ENCODE peak calls at places on chromosome 11, in seven cellular contexts. One of them, this sample, is unnamed.

GRCh38 chr11:90851196-90851595 is 628.3 kb upstream of the CHORDC1 start:
- DNase-seq in endothelial cell: no peak
- DNase-seq in type B pancreatic cell: no peak
- DNase-seq in A549: no peak
- DNase-seq in cardiac muscle cell: no peak
- DNase-seq in AG09309: no peak
- DNase-seq in mesothelial cell of epicardium: no peak
- DNase-seq in this sample: no peak

GRCh38 chr11:9265211-9266131 is at the start of gene DENND5A:
- DNase-seq in mesothelial cell of epicardium: peak; percentile 77
- DNase-seq in A549: peak; percentile 98
- DNase-seq in type B pancreatic cell: peak; percentile 82
- DNase-seq in cardiac muscle cell: peak; percentile 91
- DNase-seq in AG09309: peak; percentile 35
- DNase-seq in endothelial cell: peak; percentile 86
- DNase-seq in this sample: peak; percentile 92

GRCh38 chr11:73996161-73996747 is 12.6 kb downstream of the UCP3 start:
- DNase-seq in A549: no peak
- DNase-seq in mesothelial cell of epicardium: no peak
- DNase-seq in endothelial cell: no peak
- DNase-seq in cardiac muscle cell: no peak
- DNase-seq in type B pancreatic cell: no peak
- DNase-seq in AG09309: no peak
- DNase-seq in this sample: no peak

GRCh38 chr11:85663781-85664560 is 958 bp downstream of the CREBZF start:
- DNase-seq in type B pancreatic cell: peak; percentile 78
- DNase-seq in endothelial cell: peak; percentile 71
- DNase-seq in cardiac muscle cell: peak; percentile 53
- DNase-seq in mesothelial cell of epicardium: peak; percentile 76
- DNase-seq in A549: peak; percentile 52
- DNase-seq in AG09309: no peak
- DNase-seq in this sample: peak; percentile 83

GRCh38 chr11:444397-445144 is 2.8 kb upstream of the ANO9 start:
- DNase-seq in A549: no peak
- DNase-seq in AG09309: no peak
- DNase-seq in type B pancreatic cell: no peak
- DNase-seq in cardiac muscle cell: peak; percentile 50
- DNase-seq in endothelial cell: no peak
- DNase-seq in mesothelial cell of epicardium: no peak
- DNase-seq in this sample: no peak

GRCh38 chr11:67268036-67268683 is 1.9 kb downstream of the GRK2 start:
- DNase-seq in type B pancreatic cell: no peak
- DNase-seq in A549: no peak
- DNase-seq in mesothelial cell of epicardium: no peak
- DNase-seq in AG09309: no peak
- DNase-seq in endothelial cell: no peak
- DNase-seq in cardiac muscle cell: no peak
- DNase-seq in this sample: peak; percentile 92

GRCh38 chr11:26842458-26842841 is 120.6 kb upstream of the SLC5A12 start:
- DNase-seq in type B pancreatic cell: no peak
- DNase-seq in mesothelial cell of epicardium: no peak
- DNase-seq in A549: no peak
- DNase-seq in cardiac muscle cell: peak; percentile 75
- DNase-seq in endothelial cell: no peak
- DNase-seq in AG09309: no peak
- DNase-seq in this sample: no peak

GRCh38 chr11:8671242-8671641 is 11.2 kb downstream of the TRIM66 start:
- DNase-seq in mesothelial cell of epicardium: no peak
- DNase-seq in type B pancreatic cell: no peak
- DNase-seq in cardiac muscle cell: peak; percentile 94
- DNase-seq in endothelial cell: peak; percentile 15
- DNase-seq in AG09309: peak; percentile 90
- DNase-seq in A549: no peak
- DNase-seq in this sample: no peak

GRCh38 chr11:1237128-1237580 is 14.3 kb downstream of the MUC5B start:
- DNase-seq in AG09309: no peak
- DNase-seq in cardiac muscle cell: no peak
- DNase-seq in mesothelial cell of epicardium: no peak
- DNase-seq in type B pancreatic cell: no peak
- DNase-seq in endothelial cell: no peak
- DNase-seq in A549: no peak
- DNase-seq in this sample: no peak

GRCh38 chr11:39678996-39679395 is 1780.5 kb downstream of the LRRC4C start:
- DNase-seq in AG09309: no peak
- DNase-seq in endothelial cell: no peak
- DNase-seq in type B pancreatic cell: no peak
- DNase-seq in A549: no peak
- DNase-seq in mesothelial cell of epicardium: no peak
- DNase-seq in cardiac muscle cell: no peak
- DNase-seq in this sample: no peak

GRCh38 chr11:15145151-15145550 is 30.4 kb downstream of the INSC start:
- DNase-seq in mesothelial cell of epicardium: no peak
- DNase-seq in A549: no peak
- DNase-seq in endothelial cell: no peak
- DNase-seq in type B pancreatic cell: no peak
- DNase-seq in AG09309: no peak
- DNase-seq in cardiac muscle cell: no peak
- DNase-seq in this sample: no peak

GRCh38 chr11:107183963-107184362 is 165.7 kb upstream of the GUCY1A2 start:
- DNase-seq in cardiac muscle cell: no peak
- DNase-seq in type B pancreatic cell: no peak
- DNase-seq in mesothelial cell of epicardium: no peak
- DNase-seq in AG09309: no peak
- DNase-seq in endothelial cell: no peak
- DNase-seq in A549: no peak
- DNase-seq in this sample: no peak

GRCh38 chr11:71505781-71506180 is 21.3 kb upstream of the KRTAP5-7 start:
- DNase-seq in endothelial cell: no peak
- DNase-seq in mesothelial cell of epicardium: peak; percentile 6
- DNase-seq in cardiac muscle cell: no peak
- DNase-seq in AG09309: no peak
- DNase-seq in type B pancreatic cell: no peak
- DNase-seq in A549: no peak
- DNase-seq in this sample: no peak

GRCh38 chr11:86926975-86927374 is 28.2 kb downstream of the FZD4 start:
- DNase-seq in mesothelial cell of epicardium: no peak
- DNase-seq in AG09309: no peak
- DNase-seq in cardiac muscle cell: no peak
- DNase-seq in A549: no peak
- DNase-seq in type B pancreatic cell: no peak
- DNase-seq in endothelial cell: no peak
- DNase-seq in this sample: no peak

GRCh38 chr11:2794947-2795346 is 90.6 kb downstream of the CDKN1C start:
- DNase-seq in mesothelial cell of epicardium: peak; percentile 39
- DNase-seq in AG09309: no peak
- DNase-seq in A549: no peak
- DNase-seq in type B pancreatic cell: peak; percentile 60
- DNase-seq in endothelial cell: no peak
- DNase-seq in cardiac muscle cell: no peak
- DNase-seq in this sample: no peak

GRCh38 chr11:34126959-34127848 is 21.8 kb downstream of the NAT10 start:
- DNase-seq in endothelial cell: no peak
- DNase-seq in cardiac muscle cell: no peak
- DNase-seq in mesothelial cell of epicardium: no peak
- DNase-seq in AG09309: no peak
- DNase-seq in A549: no peak
- DNase-seq in type B pancreatic cell: no peak
- DNase-seq in this sample: no peak

GRCh38 chr11:102603576-102603975 is 21.6 kb downstream of the MMP20 start:
- DNase-seq in endothelial cell: no peak
- DNase-seq in cardiac muscle cell: no peak
- DNase-seq in type B pancreatic cell: no peak
- DNase-seq in A549: no peak
- DNase-seq in AG09309: no peak
- DNase-seq in mesothelial cell of epicardium: no peak
- DNase-seq in this sample: no peak

GRCh38 chr11:2098691-2099522 is 40.3 kb downstream of the IGF2 start:
- DNase-seq in AG09309: no peak
- DNase-seq in type B pancreatic cell: no peak
- DNase-seq in cardiac muscle cell: no peak
- DNase-seq in A549: no peak
- DNase-seq in endothelial cell: no peak
- DNase-seq in mesothelial cell of epicardium: peak; percentile 38
- DNase-seq in this sample: no peak

GRCh38 chr11:85263328-85263727 is 363.8 kb downstream of the DLG2 start:
- DNase-seq in endothelial cell: no peak
- DNase-seq in cardiac muscle cell: no peak
- DNase-seq in mesothelial cell of epicardium: no peak
- DNase-seq in AG09309: no peak
- DNase-seq in type B pancreatic cell: no peak
- DNase-seq in A549: no peak
- DNase-seq in this sample: no peak

GRCh38 chr11:42972741-42973140 is 339.1 kb upstream of the API5 start:
- DNase-seq in A549: no peak
- DNase-seq in endothelial cell: no peak
- DNase-seq in type B pancreatic cell: no peak
- DNase-seq in cardiac muscle cell: no peak
- DNase-seq in mesothelial cell of epicardium: no peak
- DNase-seq in AG09309: no peak
- DNase-seq in this sample: no peak

GRCh38 chr11:42976636-42977217 is 335.1 kb upstream of the API5 start:
- DNase-seq in A549: no peak
- DNase-seq in mesothelial cell of epicardium: no peak
- DNase-seq in cardiac muscle cell: no peak
- DNase-seq in type B pancreatic cell: no peak
- DNase-seq in endothelial cell: no peak
- DNase-seq in AG09309: no peak
- DNase-seq in this sample: no peak

DNA sequence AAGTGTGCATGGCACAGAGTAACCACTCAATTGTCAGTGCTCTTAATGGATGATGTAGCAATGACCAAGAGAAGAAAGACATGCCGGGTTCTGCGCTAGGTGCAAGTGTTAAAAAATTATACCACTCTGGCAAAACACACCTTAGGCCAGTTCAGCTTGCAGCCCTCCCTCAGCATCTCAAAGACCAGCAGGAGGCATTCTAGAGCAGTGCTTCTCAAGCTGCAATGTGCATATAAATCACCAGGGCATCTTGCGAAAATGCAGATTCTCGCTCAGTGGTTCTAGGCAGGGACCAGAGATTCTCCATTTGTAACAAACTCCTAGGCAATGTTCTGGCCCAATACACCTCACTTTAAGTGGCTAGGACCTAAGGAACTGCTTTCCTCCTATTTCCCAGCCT is 337.3 kb upstream of the API5 start:
- DNase-seq in endothelial cell: no peak
- DNase-seq in AG09309: no peak
- DNase-seq in mesothelial cell of epicardium: no peak
- DNase-seq in cardiac muscle cell: no peak
- DNase-seq in A549: no peak
- DNase-seq in type B pancreatic cell: no peak
- DNase-seq in this sample: no peak
- TF ChIP-seq CTCF in endothelial cell: no peak
- TF ChIP-seq CTCF in AG09309: no peak
- TF ChIP-seq CTCF in mesothelial cell of epicardium: no peak
- TF ChIP-seq CTCF in cardiac muscle cell: no peak
- TF ChIP-seq CTCF in A549: no peak
- TF ChIP-seq CTCF in type B pancreatic cell: peak; percentile 34
- TF ChIP-seq CTCF in this sample: no peak

GRCh38 chr11:16606784-16607674 is 131.4 kb upstream of the C11orf58 start:
- DNase-seq in mesothelial cell of epicardium: peak; percentile 76
- DNase-seq in endothelial cell: peak; percentile 54
- DNase-seq in type B pancreatic cell: peak; percentile 74
- DNase-seq in A549: no peak
- DNase-seq in cardiac muscle cell: peak; percentile 31
- DNase-seq in AG09309: no peak
- DNase-seq in this sample: no peak
- TF ChIP-seq CTCF in mesothelial cell of epicardium: no peak
- TF ChIP-seq CTCF in endothelial cell: no peak
- TF ChIP-seq CTCF in type B pancreatic cell: no peak
- TF ChIP-seq CTCF in A549: no peak
- TF ChIP-seq CTCF in cardiac muscle cell: no peak
- TF ChIP-seq CTCF in AG09309: no peak
- TF ChIP-seq CTCF in this sample: no peak

DNA sequence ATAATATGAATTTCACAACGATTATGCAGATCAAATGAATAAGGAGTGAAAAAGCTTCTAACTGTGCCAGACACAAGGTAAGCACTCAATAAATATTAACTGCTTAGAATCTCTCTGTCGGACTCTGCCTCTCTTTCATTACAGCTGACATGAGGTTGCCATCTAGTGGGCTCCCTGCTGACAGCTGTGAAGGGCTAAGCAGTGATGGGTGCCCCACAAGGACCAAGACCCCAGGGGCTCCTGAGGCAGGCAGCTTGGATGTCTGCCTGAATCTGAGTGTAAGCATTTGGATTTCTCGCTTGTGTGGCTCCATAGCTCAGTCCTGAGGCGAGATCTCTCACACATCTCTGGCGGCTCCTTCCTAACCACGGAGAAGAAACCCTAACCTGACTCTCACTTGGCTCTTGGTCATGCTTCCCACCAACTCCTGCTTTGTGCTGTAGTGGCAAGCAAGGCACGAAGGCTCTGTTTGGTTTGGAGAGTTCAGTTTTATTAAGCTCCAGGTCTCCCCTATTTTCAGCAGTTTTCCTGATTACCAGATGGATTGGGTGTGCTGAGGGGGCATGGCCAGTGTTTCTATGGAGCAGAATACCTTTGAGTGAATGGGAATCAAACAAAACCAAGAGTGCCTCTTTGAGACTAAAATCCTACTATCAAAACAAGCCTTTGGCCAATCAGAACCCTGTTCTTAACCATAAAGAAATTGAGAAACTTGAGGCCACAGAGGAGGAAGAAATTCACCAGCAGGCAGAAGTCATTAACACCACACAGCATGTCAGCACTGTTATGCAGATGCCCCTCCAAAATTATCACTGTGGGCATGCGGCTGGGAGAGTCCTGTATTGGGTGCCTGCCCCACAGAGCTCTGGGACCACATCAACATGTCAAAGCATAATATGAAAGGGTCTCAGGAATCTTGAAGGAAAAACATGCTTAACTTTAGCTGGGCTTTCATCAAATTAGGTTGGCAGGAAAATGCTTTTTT is 152.8 kb upstream of the NTM start:
- DNase-seq in type B pancreatic cell: no peak
- DNase-seq in A549: no peak
- DNase-seq in mesothelial cell of epicardium: no peak
- DNase-seq in AG09309: no peak
- DNase-seq in endothelial cell: peak; percentile 26
- DNase-seq in cardiac muscle cell: no peak
- DNase-seq in this sample: no peak
- TF ChIP-seq CTCF in type B pancreatic cell: peak; percentile 35
- TF ChIP-seq CTCF in A549: peak; percentile 9
- TF ChIP-seq CTCF in mesothelial cell of epicardium: no peak
- TF ChIP-seq CTCF in AG09309: peak; percentile 63
- TF ChIP-seq CTCF in endothelial cell: no peak
- TF ChIP-seq CTCF in cardiac muscle cell: no peak
- TF ChIP-seq CTCF in this sample: peak; percentile 64

GRCh38 chr11:122705396-122705795 is 49.9 kb downstream of the UBASH3B start:
- DNase-seq in type B pancreatic cell: no peak
- DNase-seq in endothelial cell: no peak
- DNase-seq in cardiac muscle cell: no peak
- DNase-seq in A549: no peak
- DNase-seq in mesothelial cell of epicardium: no peak
- DNase-seq in AG09309: no peak
- DNase-seq in this sample: no peak
- TF ChIP-seq CTCF in type B pancreatic cell: no peak
- TF ChIP-seq CTCF in endothelial cell: no peak
- TF ChIP-seq CTCF in cardiac muscle cell: no peak
- TF ChIP-seq CTCF in A549: no peak
- TF ChIP-seq CTCF in mesothelial cell of epicardium: no peak
- TF ChIP-seq CTCF in AG09309: no peak
- TF ChIP-seq CTCF in this sample: no peak